ENCODE peak calls at places on chromosomes 5 and 9, in six cellular contexts. One of them, this sample, is unnamed.

GRCh38 chr9:6855860-6856259 is 98.1 kb downstream of the KDM4C start:
- DNase-seq in endothelial cell of umbilical vein: no peak
- DNase-seq in IMR-90: no peak
- DNase-seq in dorsolateral prefrontal cortex: no peak
- DNase-seq in left ventricle myocardium inferior: no peak
- DNase-seq in heart left ventricle: no peak
- DNase-seq in this sample: no peak

GRCh38 chr5:178563621-178564020 is 26.6 kb downstream of the COL23A1 start:
- DNase-seq in left ventricle myocardium inferior: no peak
- DNase-seq in IMR-90: no peak
- DNase-seq in endothelial cell of umbilical vein: no peak
- DNase-seq in dorsolateral prefrontal cortex: no peak
- DNase-seq in heart left ventricle: no peak
- DNase-seq in this sample: no peak

GRCh38 chr5:78896128-78896527 is 89.0 kb downstream of the ARSB start:
- DNase-seq in endothelial cell of umbilical vein: peak; percentile 38
- DNase-seq in heart left ventricle: no peak
- DNase-seq in left ventricle myocardium inferior: no peak
- DNase-seq in dorsolateral prefrontal cortex: no peak
- DNase-seq in IMR-90: peak; percentile 90
- DNase-seq in this sample: no peak

GRCh38 chr5:77251921-77252320 is 41.4 kb downstream of the PDE8B start:
- DNase-seq in dorsolateral prefrontal cortex: no peak
- DNase-seq in heart left ventricle: no peak
- DNase-seq in endothelial cell of umbilical vein: no peak
- DNase-seq in IMR-90: no peak
- DNase-seq in left ventricle myocardium inferior: no peak
- DNase-seq in this sample: no peak

GRCh38 chr9:37730256-37730655 is 23.3 kb upstream of the TRMT10B start:
- DNase-seq in IMR-90: peak; percentile 6
- DNase-seq in left ventricle myocardium inferior: no peak
- DNase-seq in dorsolateral prefrontal cortex: no peak
- DNase-seq in endothelial cell of umbilical vein: no peak
- DNase-seq in heart left ventricle: no peak
- DNase-seq in this sample: no peak

GRCh38 chr9:116572095-116572748 is 114.9 kb upstream of the TRIM32 start:
- DNase-seq in left ventricle myocardium inferior: peak; percentile 92
- DNase-seq in dorsolateral prefrontal cortex: peak; percentile 70
- DNase-seq in IMR-90: peak; percentile 84
- DNase-seq in heart left ventricle: peak; percentile 86
- DNase-seq in endothelial cell of umbilical vein: peak; percentile 41
- DNase-seq in this sample: peak; percentile 93

GRCh38 chr9:16964228-16964627 is 93.8 kb upstream of the BNC2 start:
- DNase-seq in IMR-90: peak; percentile 100
- DNase-seq in left ventricle myocardium inferior: no peak
- DNase-seq in endothelial cell of umbilical vein: no peak
- DNase-seq in dorsolateral prefrontal cortex: no peak
- DNase-seq in heart left ventricle: no peak
- DNase-seq in this sample: no peak

GRCh38 chr9:2764371-2764770 is 47.1 kb downstream of the KCNV2 start:
- DNase-seq in left ventricle myocardium inferior: no peak
- DNase-seq in dorsolateral prefrontal cortex: no peak
- DNase-seq in IMR-90: peak; percentile 31
- DNase-seq in endothelial cell of umbilical vein: no peak
- DNase-seq in heart left ventricle: no peak
- DNase-seq in this sample: no peak

GRCh38 chr5:65261499-65261898 is 220.2 kb downstream of the ADAMTS6 start:
- DNase-seq in dorsolateral prefrontal cortex: no peak
- DNase-seq in heart left ventricle: no peak
- DNase-seq in endothelial cell of umbilical vein: peak; percentile 39
- DNase-seq in left ventricle myocardium inferior: no peak
- DNase-seq in IMR-90: no peak
- DNase-seq in this sample: no peak

GRCh38 chr5:94700592-94700991 is 82.1 kb downstream of the SLF1 start:
- DNase-seq in left ventricle myocardium inferior: no peak
- DNase-seq in dorsolateral prefrontal cortex: no peak
- DNase-seq in heart left ventricle: no peak
- DNase-seq in endothelial cell of umbilical vein: no peak
- DNase-seq in IMR-90: no peak
- DNase-seq in this sample: no peak

GRCh38 chr5:137287564-137287963 is 211.6 kb downstream of the SPOCK1 start:
- DNase-seq in left ventricle myocardium inferior: no peak
- DNase-seq in dorsolateral prefrontal cortex: no peak
- DNase-seq in heart left ventricle: no peak
- DNase-seq in endothelial cell of umbilical vein: no peak
- DNase-seq in IMR-90: no peak
- DNase-seq in this sample: no peak

GRCh38 chr9:128677787-128678186 is 11.2 kb upstream of the SET start:
- DNase-seq in heart left ventricle: no peak
- DNase-seq in IMR-90: no peak
- DNase-seq in left ventricle myocardium inferior: no peak
- DNase-seq in endothelial cell of umbilical vein: no peak
- DNase-seq in dorsolateral prefrontal cortex: no peak
- DNase-seq in this sample: no peak

GRCh38 chr5:93511445-93511844 is 69.6 kb downstream of the NR2F1-AS1 start:
- DNase-seq in heart left ventricle: no peak
- DNase-seq in IMR-90: no peak
- DNase-seq in dorsolateral prefrontal cortex: no peak
- DNase-seq in left ventricle myocardium inferior: no peak
- DNase-seq in endothelial cell of umbilical vein: no peak
- DNase-seq in this sample: no peak

GRCh38 chr9:128683340-128684064 is 5.5 kb upstream of the SET start:
- DNase-seq in left ventricle myocardium inferior: peak; percentile 41
- DNase-seq in IMR-90: peak; percentile 19
- DNase-seq in dorsolateral prefrontal cortex: no peak
- DNase-seq in endothelial cell of umbilical vein: peak; percentile 16
- DNase-seq in heart left ventricle: peak; percentile 33
- DNase-seq in this sample: peak; percentile 81

GRCh38 chr5:93092349-93093105 is 488.5 kb downstream of the NR2F1-AS1 start:
- DNase-seq in left ventricle myocardium inferior: no peak
- DNase-seq in IMR-90: peak; percentile 47
- DNase-seq in heart left ventricle: no peak
- DNase-seq in dorsolateral prefrontal cortex: no peak
- DNase-seq in endothelial cell of umbilical vein: peak; percentile 82
- DNase-seq in this sample: no peak

GRCh38 chr9:127130661-127131538 is 8.5 kb upstream of the ANGPTL2 start:
- DNase-seq in left ventricle myocardium inferior: peak; percentile 56
- DNase-seq in heart left ventricle: no peak
- DNase-seq in IMR-90: peak; percentile 97
- DNase-seq in endothelial cell of umbilical vein: no peak
- DNase-seq in dorsolateral prefrontal cortex: peak; percentile 83
- DNase-seq in this sample: no peak

GRCh38 chr9:14341437-14342133 is 27.6 kb upstream of the NFIB start:
- DNase-seq in heart left ventricle: no peak
- DNase-seq in IMR-90: no peak
- DNase-seq in endothelial cell of umbilical vein: peak; percentile 74
- DNase-seq in left ventricle myocardium inferior: no peak
- DNase-seq in dorsolateral prefrontal cortex: no peak
- DNase-seq in this sample: no peak

GRCh38 chr9:14339746-14340145 is 25.8 kb upstream of the NFIB start:
- DNase-seq in heart left ventricle: no peak
- DNase-seq in IMR-90: no peak
- DNase-seq in dorsolateral prefrontal cortex: no peak
- DNase-seq in left ventricle myocardium inferior: no peak
- DNase-seq in endothelial cell of umbilical vein: no peak
- DNase-seq in this sample: no peak

GRCh38 chr9:14342746-14343145 is 28.8 kb upstream of the NFIB start:
- DNase-seq in dorsolateral prefrontal cortex: no peak
- DNase-seq in endothelial cell of umbilical vein: peak; percentile 33
- DNase-seq in left ventricle myocardium inferior: no peak
- DNase-seq in heart left ventricle: no peak
- DNase-seq in IMR-90: no peak
- DNase-seq in this sample: no peak

GRCh38 chr9:14340536-14340935 is 26.6 kb upstream of the NFIB start:
- DNase-seq in IMR-90: no peak
- DNase-seq in heart left ventricle: no peak
- DNase-seq in left ventricle myocardium inferior: no peak
- DNase-seq in endothelial cell of umbilical vein: no peak
- DNase-seq in dorsolateral prefrontal cortex: no peak
- DNase-seq in this sample: no peak

GRCh38 chr9:14340994-14341393 is 27.1 kb upstream of the NFIB start:
- DNase-seq in heart left ventricle: no peak
- DNase-seq in left ventricle myocardium inferior: no peak
- DNase-seq in IMR-90: no peak
- DNase-seq in dorsolateral prefrontal cortex: no peak
- DNase-seq in endothelial cell of umbilical vein: no peak
- DNase-seq in this sample: no peak
- H3K27me3 ChIP-seq in heart left ventricle: no peaks in the 10 kb centered on the region
- H3K27me3 ChIP-seq in left ventricle myocardium inferior: no peaks in the 10 kb centered on the region
- H3K27me3 ChIP-seq in IMR-90: peaks cover 77% of the 10 kb centered on the region
- H3K27me3 ChIP-seq in dorsolateral prefrontal cortex: peaks cover 25% of the 10 kb centered on the region
- H3K27me3 ChIP-seq in endothelial cell of umbilical vein: no peaks in the 10 kb centered on the region
- H3K27me3 ChIP-seq in this sample: no peaks in the 10 kb centered on the region

GRCh38 chr9:94656190-94656589 is 16.9 kb upstream of the FBP1 start:
- DNase-seq in IMR-90: no peak
- DNase-seq in endothelial cell of umbilical vein: no peak
- DNase-seq in dorsolateral prefrontal cortex: peak; percentile 49
- DNase-seq in heart left ventricle: no peak
- DNase-seq in left ventricle myocardium inferior: no peak
- DNase-seq in this sample: peak; percentile 65
- H3K4me3 ChIP-seq in IMR-90: no peak overlapping the region
- H3K4me3 ChIP-seq in endothelial cell of umbilical vein: no peak overlapping the region
- H3K4me3 ChIP-seq in dorsolateral prefrontal cortex: peak overlapping the region; percentile 43
- H3K4me3 ChIP-seq in heart left ventricle: peak overlapping the region; percentile 2
- H3K4me3 ChIP-seq in left ventricle myocardium inferior: no peak overlapping the region
- H3K4me3 ChIP-seq in this sample: peak overlapping the region; percentile 25

DNA sequence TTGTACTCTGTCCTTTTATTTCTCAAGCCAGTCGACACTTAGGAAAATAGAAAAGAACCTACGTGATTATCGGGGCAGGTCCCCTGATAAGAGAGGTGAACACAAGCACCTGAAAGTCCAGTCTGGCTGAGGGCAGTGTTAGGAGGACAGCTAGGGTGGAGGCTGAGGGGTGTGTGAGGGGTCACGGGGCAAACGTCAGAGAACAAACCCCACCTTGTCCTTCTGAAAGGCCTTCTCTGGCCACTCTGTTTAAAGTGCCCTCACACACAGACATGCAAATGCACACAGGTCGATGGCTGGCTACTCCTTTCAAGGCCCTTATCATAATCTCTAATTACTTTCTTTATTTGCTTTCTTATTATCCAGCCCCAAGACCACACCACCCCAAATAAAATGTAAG is 108.8 kb downstream of the ESM1 start:
- DNase-seq in dorsolateral prefrontal cortex: no peak
- DNase-seq in IMR-90: no peak
- DNase-seq in heart left ventricle: no peak
- DNase-seq in left ventricle myocardium inferior: no peak
- DNase-seq in endothelial cell of umbilical vein: no peak
- DNase-seq in this sample: no peak
- H3K27me3 ChIP-seq in dorsolateral prefrontal cortex: peaks cover 4% of the 10 kb centered on the region
- H3K27me3 ChIP-seq in IMR-90: peaks cover 2% of the 10 kb centered on the region
- H3K27me3 ChIP-seq in heart left ventricle: no peaks in the 10 kb centered on the region
- H3K27me3 ChIP-seq in left ventricle myocardium inferior: peaks cover 19% of the 10 kb centered on the region
- H3K27me3 ChIP-seq in endothelial cell of umbilical vein: peaks cover 2% of the 10 kb centered on the region
- H3K27me3 ChIP-seq in this sample: no peaks in the 10 kb centered on the region

GRCh38 chr9:130921923-130922662 is 17.0 kb downstream of the FIBCD1 start:
- DNase-seq in dorsolateral prefrontal cortex: no peak
- DNase-seq in heart left ventricle: no peak
- DNase-seq in endothelial cell of umbilical vein: no peak
- DNase-seq in left ventricle myocardium inferior: no peak
- DNase-seq in IMR-90: no peak
- DNase-seq in this sample: no peak
- H3K4me3 ChIP-seq in dorsolateral prefrontal cortex: no peak overlapping the region
- H3K4me3 ChIP-seq in heart left ventricle: no peak overlapping the region
- H3K4me3 ChIP-seq in endothelial cell of umbilical vein: no peak overlapping the region
- H3K4me3 ChIP-seq in left ventricle myocardium inferior: no peak overlapping the region
- H3K4me3 ChIP-seq in IMR-90: no peak overlapping the region
- H3K4me3 ChIP-seq in this sample: no peak overlapping the region

GRCh38 chr5:132052520-132052919 is 7.9 kb upstream of the IL3 start:
- DNase-seq in endothelial cell of umbilical vein: no peak
- DNase-seq in IMR-90: no peak
- DNase-seq in dorsolateral prefrontal cortex: peak; percentile 27
- DNase-seq in heart left ventricle: no peak
- DNase-seq in left ventricle myocardium inferior: peak; percentile 12
- DNase-seq in this sample: peak; percentile 22
- H3K27me3 ChIP-seq in endothelial cell of umbilical vein: peaks cover 3% of the 10 kb centered on the region
- H3K27me3 ChIP-seq in IMR-90: peaks cover 47% of the 10 kb centered on the region
- H3K27me3 ChIP-seq in dorsolateral prefrontal cortex: no peaks in the 10 kb centered on the region
- H3K27me3 ChIP-seq in heart left ventricle: no peaks in the 10 kb centered on the region
- H3K27me3 ChIP-seq in left ventricle myocardium inferior: peaks cover 11% of the 10 kb centered on the region
- H3K27me3 ChIP-seq in this sample: no peaks in the 10 kb centered on the region